ENCODE peak calls at places on chromosomes 5 and 9, in four cellular contexts. B is esophagus squamous epithelium, W is BJ, Q is progenitor cell of endocrine pancreas. G is an unnamed sample.

GRCh38 chr5:177605078-177605477 is 5.1 kb downstream of the B4GALT7 start:
- DNase-seq in W (no peak), Q (no peak), B (no peak), G (no peak)

GRCh38 chr9:93978498-93978897 is 23.3 kb upstream of the BARX1 start:
- DNase-seq in B (no peak), W (no peak), Q (no peak), G (no peak)

GRCh38 chr5:59317023-59317771 is 576.3 kb downstream of the PDE4D start:
- DNase-seq in B (no peak), Q (no peak), W (peak; percentile 17), G (no peak)

GRCh38 chr5:95134326-95134725 is 150.6 kb downstream of the MCTP1 start:
- DNase-seq in Q (no peak), B (no peak), W (no peak), G (no peak)

GRCh38 chr5:17743580-17744435 is 109.5 kb downstream of the TAF11L14 start:
- DNase-seq in Q (no peak), B (no peak), W (no peak), G (no peak)

GRCh38 chr9:114805670-114806551 is at the start of gene TNFSF15:
- DNase-seq in W (no peak), B (no peak), Q (peak; percentile 26), G (no peak)

GRCh38 chr5:56328753-56329560 is 95.8 kb upstream of the ANKRD55 start:
- DNase-seq in W (no peak), B (no peak), Q (no peak), G (no peak)

GRCh38 chr9:105295151-105295550 is 50.7 kb downstream of the SLC44A1 start:
- DNase-seq in W (no peak), B (no peak), Q (no peak), G (no peak)

DNA sequence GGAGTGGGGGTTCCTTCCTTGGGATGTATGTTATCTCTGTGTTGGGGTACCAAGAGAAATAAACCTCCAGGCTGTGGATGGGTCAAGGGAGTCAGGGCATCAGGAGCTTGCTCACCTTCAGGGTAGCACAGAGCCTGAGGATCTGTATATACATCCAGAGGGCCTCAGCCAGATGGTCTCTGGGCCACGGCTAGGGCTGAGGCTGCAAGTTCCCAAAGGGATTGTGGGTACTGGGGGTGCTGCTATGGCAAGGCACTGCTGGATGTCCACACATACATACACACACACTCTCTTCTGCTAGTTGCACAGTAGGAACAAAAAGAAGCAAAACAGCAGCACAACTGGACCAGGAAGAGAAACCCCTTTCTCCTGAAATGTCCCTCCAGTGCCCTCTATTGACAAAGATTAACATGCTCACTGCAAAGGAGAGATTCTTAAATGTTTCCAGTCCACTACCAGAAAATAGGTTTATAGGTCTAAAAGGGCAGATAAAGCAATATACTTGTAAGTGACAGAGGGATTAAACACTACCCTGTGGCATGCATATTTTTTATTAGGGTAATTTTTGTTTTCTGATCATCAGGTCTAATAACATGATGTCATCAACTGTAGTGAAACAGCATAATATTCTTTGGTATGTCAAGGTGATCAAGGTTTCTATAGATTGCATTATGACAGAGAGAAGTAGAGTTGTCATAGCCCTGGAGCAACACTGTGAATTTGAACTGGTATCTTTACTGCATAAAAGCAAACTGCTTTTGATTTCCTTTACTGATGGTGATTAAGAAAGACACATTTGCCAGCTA is 56.3 kb upstream of the KCNN2 start:
- DNase-seq in B (no peak), Q (no peak), W (peak; percentile 12), G (peak; percentile 15)
- TF ChIP-seq CTCF in B (no peak), Q (peak; percentile 53), W (peak; percentile 75), G (peak; percentile 56)

GRCh38 chr9:35380619-35381018 is 109.3 kb upstream of the RUSC2 start:
- DNase-seq in W (no peak), Q (no peak), B (no peak), G (no peak)

GRCh38 chr9:35380016-35380415 is 109.9 kb upstream of the RUSC2 start:
- DNase-seq in Q (no peak), B (no peak), W (no peak), G (no peak)

DNA sequence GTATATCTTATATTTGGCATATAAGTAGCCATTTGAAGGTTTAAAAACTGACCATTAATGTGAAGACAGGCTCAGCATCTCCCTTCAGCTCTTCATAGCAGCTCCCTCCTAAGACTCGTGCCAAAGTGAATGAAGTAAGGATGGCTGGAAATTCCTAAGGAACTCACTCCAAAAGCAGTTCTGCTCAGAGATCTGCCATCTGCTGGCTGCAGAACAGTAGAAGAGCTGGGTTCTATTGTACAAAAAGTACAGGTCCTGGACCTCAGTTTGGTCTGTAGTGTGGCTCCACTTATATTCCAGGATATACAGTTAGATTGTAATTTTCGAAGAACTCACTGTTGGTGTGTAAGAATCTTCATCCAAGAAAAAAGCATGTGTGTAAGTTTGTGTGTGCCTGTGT is 104.9 kb upstream of the RUSC2 start:
- DNase-seq in W (peak; percentile 7), B (no peak), Q (no peak), G (peak; percentile 60)
- TF ChIP-seq CTCF in W (peak; percentile 74), B (no peak), Q (no peak), G (peak; percentile 82)

GRCh38 chr9:110871736-110872135 is 166.5 kb downstream of the LPAR1 start:
- DNase-seq in Q (no peak), W (no peak), B (no peak), G (no peak)

GRCh38 chr9:110880123-110880522 is 158.1 kb downstream of the LPAR1 start:
- DNase-seq in B (no peak), W (peak; percentile 72), Q (no peak), G (peak; percentile 91)

GRCh38 chr9:110869931-110870330 is 168.3 kb downstream of the LPAR1 start:
- DNase-seq in B (no peak), Q (no peak), W (no peak), G (no peak)

GRCh38 chr9:110877376-110877775 is 160.9 kb downstream of the LPAR1 start:
- DNase-seq in B (no peak), Q (no peak), W (no peak), G (no peak)

DNA sequence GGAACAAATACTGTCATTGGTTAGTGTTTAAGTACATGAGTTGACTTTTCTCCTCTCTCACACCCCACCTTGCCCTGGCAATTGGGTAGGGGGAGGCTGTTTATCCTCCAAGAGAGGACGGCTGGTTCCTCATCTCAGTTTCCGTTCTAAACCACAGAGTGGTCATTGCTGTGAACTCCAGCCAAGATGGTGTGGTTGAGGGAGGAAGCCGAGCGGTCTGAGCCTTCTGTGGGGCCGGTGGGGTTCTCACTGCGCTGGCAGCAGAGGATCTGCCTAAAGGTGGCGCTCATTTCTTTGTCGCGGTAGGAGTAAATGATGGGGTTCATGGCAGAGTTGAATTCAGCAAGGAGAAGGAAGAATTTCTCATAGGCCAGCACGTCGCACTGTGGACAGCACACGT is 163.0 kb downstream of the LPAR1 start:
- DNase-seq in Q (no peak), B (no peak), W (no peak), G (no peak)
- TF ChIP-seq CTCF in Q (no peak), B (no peak), W (no peak), G (no peak)

GRCh38 chr5:68272289-68272688 is 56.7 kb downstream of the PIK3R1 start:
- DNase-seq in W (no peak), Q (no peak), B (no peak), G (no peak)
- TF ChIP-seq CTCF in W (peak; percentile 20), Q (peak; percentile 44), B (peak; percentile 7), G (peak; percentile 30)

GRCh38 chr5:151926186-151926585 is 1.5 kb upstream of the GLRA1 start:
- DNase-seq in W (no peak), B (no peak), Q (no peak), G (no peak)

GRCh38 chr5:151917931-151918330 is 6.7 kb downstream of the GLRA1 start:
- DNase-seq in W (no peak), B (no peak), Q (no peak), G (no peak)

GRCh38 chr5:151924564-151925395 is at the start of gene GLRA1:
- DNase-seq in W (no peak), B (no peak), Q (peak; percentile 68), G (no peak)

GRCh38 chr5:151925396-151925750 is 722 bp upstream of the GLRA1 start:
- DNase-seq in Q (no peak), B (no peak), W (no peak), G (no peak)

DNA sequence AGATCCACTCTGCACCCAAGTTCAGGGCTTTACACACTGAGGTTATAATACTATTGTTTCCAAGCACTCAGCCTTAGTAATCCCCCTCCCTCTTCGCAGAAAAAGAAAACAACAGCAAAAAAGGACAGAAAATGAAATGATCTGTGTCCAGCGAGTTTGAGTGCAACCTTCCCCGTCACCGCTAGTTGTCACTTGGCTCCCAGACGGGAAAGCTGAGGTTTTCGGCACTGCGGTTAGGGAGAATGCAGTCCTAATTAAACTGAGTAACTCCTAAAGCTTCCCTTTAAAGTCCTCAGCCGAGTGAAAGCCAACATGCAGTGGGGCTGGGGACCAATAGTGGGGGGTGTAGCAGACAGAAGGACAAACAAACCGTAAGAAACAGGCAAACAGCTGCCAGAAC is 786 bp downstream of the GLRA1 start:
- DNase-seq in B (no peak), W (no peak), Q (no peak), G (no peak)
- TF ChIP-seq CTCF in B (no peak), W (peak; percentile 15), Q (peak; percentile 52), G (no peak)

GRCh38 chr9:34656992-34657391 is 5.0 kb downstream of the IL11RA start:
- DNase-seq in B (no peak), Q (no peak), W (no peak), G (no peak)
- TF ChIP-seq CTCF in B (no peak), Q (no peak), W (no peak), G (no peak)

GRCh38 chr9:131203438-131204219 is 72.7 kb downstream of the FAM78A start:
- DNase-seq in Q (no peak), W (no peak), B (no peak), G (no peak)
- TF ChIP-seq CTCF in Q (no peak), W (no peak), B (no peak), G (peak; percentile 6)

DNA sequence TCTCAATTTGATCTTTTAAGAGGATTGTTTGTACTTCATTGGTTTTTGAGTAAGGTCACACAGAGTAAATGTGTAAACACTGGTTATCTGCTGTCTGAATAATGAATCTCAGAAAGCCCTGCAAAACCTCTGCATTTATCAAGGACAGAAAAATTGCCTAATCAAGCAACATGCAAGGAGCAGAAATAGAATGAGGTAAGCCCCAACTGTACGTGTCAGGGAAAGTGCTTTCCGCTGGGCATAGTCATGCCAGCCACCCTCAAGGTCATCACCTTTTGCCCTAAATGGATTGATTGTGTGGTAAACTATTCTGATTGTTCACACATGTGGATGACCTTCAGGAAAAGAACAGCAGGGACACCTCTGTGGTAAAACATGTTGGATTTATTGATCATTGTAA is 376.9 kb upstream of the KCNN2 start:
- DNase-seq in Q (no peak), B (no peak), W (no peak), G (no peak)
- TF ChIP-seq CTCF in Q (no peak), B (no peak), W (no peak), G (no peak)

GRCh38 chr9:109968702-109969450 is 188.9 kb downstream of the PALM2AKAP2 start:
- DNase-seq in B (no peak), Q (no peak), W (no peak), G (no peak)

GRCh38 chr9:109966643-109967368 is 186.8 kb downstream of the PALM2AKAP2 start:
- DNase-seq in Q (no peak), B (no peak), W (no peak), G (no peak)

GRCh38 chr9:109967651-109968331 is 187.8 kb downstream of the PALM2AKAP2 start:
- DNase-seq in Q (no peak), W (no peak), B (no peak), G (no peak)

GRCh38 chr9:109969559-109970237 is 189.7 kb downstream of the PALM2AKAP2 start:
- DNase-seq in B (no peak), Q (no peak), W (no peak), G (no peak)

DNA sequence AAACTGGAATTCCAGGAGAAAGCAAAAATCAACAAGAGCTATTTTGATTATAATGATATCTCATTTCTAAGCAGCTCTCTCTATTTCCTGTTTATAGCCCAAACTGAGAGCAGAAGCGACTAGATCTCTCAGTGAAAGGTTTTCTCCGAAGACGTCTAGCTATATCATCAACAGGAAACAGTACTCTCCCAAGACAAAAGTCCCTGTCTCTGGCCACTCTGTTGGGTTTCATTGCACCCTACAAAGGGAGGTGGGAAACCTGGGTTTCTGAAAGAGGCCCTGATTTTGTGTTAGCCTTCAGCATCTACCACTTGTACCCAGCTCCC is 188.3 kb downstream of the PALM2AKAP2 start:
- DNase-seq in W (no peak), B (no peak), Q (no peak), G (no peak)
- TF ChIP-seq CTCF in W (no peak), B (no peak), Q (no peak), G (no peak)